ENCODE peak calls at places on chromosomes 4 and X, in seven cellular contexts. B is heart left ventricle, T is neural progenitor cell, R is IMR-90, H is adrenal gland, M is fibroblast of lung, E is left ventricle myocardium inferior. D is an unnamed sample.

GRCh38 chrX:115233497-115234219 is at the start of gene LRCH2:
- DNase-seq in B (peak; percentile 26), T (peak; percentile 86), R (peak; percentile 41), H (peak; percentile 54), M (peak; percentile 34), E (peak; percentile 20), D (peak; percentile 71)

GRCh38 chr4:929970-930625 is 2.0 kb downstream of the GAK start:
- DNase-seq in B (no peak), T (no peak), R (peak; percentile 71), H (no peak), M (no peak), E (no peak), D (no peak)

GRCh38 chr4:173403051-173403450 is 4.1 kb upstream of the SCRG1 start:
- DNase-seq in B (no peak), T (no peak), R (peak; percentile 39), H (no peak), M (peak; percentile 27), E (no peak), D (no peak)

GRCh38 chrX:13761606-13762005 is 27.1 kb downstream of the OFD1 start:
- DNase-seq in B (no peak), T (no peak), R (peak; percentile 46), H (no peak), M (no peak), E (no peak), D (no peak)

GRCh38 chr4:150219841-150220240 is 141.6 kb downstream of the DCLK2 start:
- DNase-seq in B (no peak), T (no peak), R (peak; percentile 59), H (no peak), M (peak; percentile 82), E (no peak), D (no peak)

GRCh38 chr4:129362685-129363274 is 266.8 kb downstream of the C4orf33 start:
- DNase-seq in B (peak; percentile 46), T (peak; percentile 85), R (peak; percentile 60), H (peak; percentile 59), M (peak; percentile 50), E (peak; percentile 16), D (peak; percentile 57)

GRCh38 chr4:113869743-113870375 is 108.3 kb upstream of the CAMK2D start:
- DNase-seq in B (no peak), T (no peak), R (peak; percentile 74), H (peak; percentile 7), M (peak; percentile 81), E (no peak), D (no peak)

GRCh38 chrX:147183161-147183560 is 368.6 kb upstream of the CXorf51A start:
- DNase-seq in B (no peak), T (no peak), R (no peak), H (no peak), M (no peak), E (no peak), D (no peak)

GRCh38 chr4:103150677-103151076 is 47.5 kb downstream of the CENPE start:
- DNase-seq in B (no peak), T (no peak), R (peak; percentile 24), H (no peak), M (peak; percentile 57), E (no peak), D (no peak)

GRCh38 chr4:115763051-115763450 is 649.6 kb upstream of the NDST4 start:
- DNase-seq in B (no peak), T (no peak), R (no peak), H (no peak), M (no peak), E (no peak), D (no peak)

GRCh38 chrX:133674726-133675470 is 259.6 kb upstream of the GPC4 start:
- DNase-seq in B (no peak), T (no peak), R (no peak), H (no peak), M (no peak), E (no peak), D (no peak)

GRCh38 chr4:160969914-160970313 is 1193.9 kb downstream of the FSTL5 start:
- DNase-seq in B (no peak), T (no peak), R (no peak), H (no peak), M (no peak), E (no peak), D (no peak)

GRCh38 chr4:175412744-175413143 is 399.3 kb downstream of the GPM6A start:
- DNase-seq in B (no peak), T (no peak), R (peak; percentile 63), H (no peak), M (peak; percentile 93), E (no peak), D (no peak)

GRCh38 chr4:152094851-152095700 is 334.3 kb upstream of the GATB start:
- DNase-seq in B (no peak), T (no peak), R (peak; percentile 67), H (no peak), M (peak; percentile 79), E (no peak), D (no peak)

GRCh38 chr4:48796191-48796926 is 16.3 kb upstream of the FRYL start:
- DNase-seq in B (no peak), T (no peak), R (no peak), H (no peak), M (no peak), E (no peak), D (no peak)

GRCh38 chrX:103063918-103064434 is at the start of gene BEX1:
- DNase-seq in B (peak; percentile 28), T (peak; percentile 73), R (no peak), H (peak; percentile 61), M (peak; percentile 52), E (no peak), D (peak; percentile 83)

GRCh38 chrX:69128573-69128972 is 36.7 kb downstream of the PJA1 start:
- DNase-seq in B (peak; percentile 21), T (peak; percentile 60), R (no peak), H (no peak), M (peak; percentile 40), E (no peak), D (no peak)

GRCh38 chr4:29276150-29276549 is 1444.0 kb upstream of the PCDH7 start:
- DNase-seq in B (no peak), T (no peak), R (no peak), H (no peak), M (no peak), E (no peak), D (no peak)

GRCh38 chrX:94058728-94059382 is 384.8 kb downstream of the FAM133A start:
- DNase-seq in B (no peak), T (peak; percentile 64), R (no peak), H (peak; percentile 27), M (no peak), E (no peak), D (no peak)

GRCh38 chr4:53436251-53436650 is 58.8 kb downstream of the FIP1L1 start:
- DNase-seq in B (no peak), T (no peak), R (no peak), H (no peak), M (no peak), E (no peak), D (no peak)

GRCh38 chrX:24149346-24150050 is at the start of gene ZFX:
- DNase-seq in B (peak; percentile 69), T (peak; percentile 78), R (peak; percentile 63), H (peak; percentile 71), M (peak; percentile 76), E (peak; percentile 70), D (peak; percentile 73)

GRCh38 chr4:81715335-81715734 is 243.6 kb upstream of the RASGEF1B start:
- DNase-seq in B (no peak), T (peak; percentile 74), R (no peak), H (no peak), M (no peak), E (no peak), D (no peak)

GRCh38 chr4:175807596-175807995 is 4.5 kb downstream of the GPM6A start:
- DNase-seq in B (no peak), T (no peak), R (no peak), H (no peak), M (no peak), E (no peak), D (no peak)

GRCh38 chr4:55122235-55122634 is 3.2 kb downstream of the KDR start:
- DNase-seq in B (no peak), T (no peak), R (no peak), H (no peak), M (no peak), E (no peak), D (no peak)

GRCh38 chr4:163233321-163233720 is 66.6 kb upstream of the NAF1 start:
- DNase-seq in B (no peak), T (no peak), R (no peak), H (no peak), M (no peak), E (no peak), D (no peak)

DNA sequence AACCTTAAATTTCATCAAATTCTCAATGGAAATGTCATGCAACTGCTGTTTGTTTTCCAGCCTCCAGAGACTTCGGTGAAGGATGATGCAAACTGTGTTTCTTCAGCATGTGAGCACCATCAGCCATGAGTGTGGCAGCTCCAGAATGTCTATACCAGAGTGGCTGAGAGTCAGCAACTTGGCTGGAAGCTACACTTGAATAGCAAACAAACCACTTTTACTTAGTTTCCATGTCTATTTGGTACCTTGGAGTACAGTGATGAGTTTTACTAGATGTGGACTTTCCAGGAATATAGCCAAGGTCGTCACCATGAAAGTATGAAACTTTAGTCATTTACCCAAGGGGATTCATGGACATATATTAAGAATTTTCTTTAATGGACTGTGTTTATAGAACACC is 4.3 kb upstream of the IL21 start:
- DNase-seq in B (no peak), T (no peak), R (peak; percentile 30), H (no peak), M (peak; percentile 6), E (no peak), D (no peak)
- TF ChIP-seq CTCF in B (no peak), T (no peak), R (no peak), H (no peak), M (no peak), E (no peak), D (no peak)

GRCh38 chr4:3516061-3516835 is 16.0 kb downstream of the LRPAP1 start:
- DNase-seq in B (no peak), T (no peak), R (no peak), H (no peak), M (no peak), E (peak; percentile 7), D (no peak)
- H3K36me3 ChIP-seq in B (peaks cover 18% of the 10 kb centered on the region), T (no peaks in the 10 kb centered on the region), R (peaks cover 69% of the 10 kb centered on the region), H (no peaks in the 10 kb centered on the region), M (peaks cover 36% of the 10 kb centered on the region), E (peaks cover 95% of the 10 kb centered on the region), D (peaks cover 93% of the 10 kb centered on the region)

GRCh38 chr4:147596976-147597375 is 20.2 kb upstream of the TMEM184C start:
- DNase-seq in B (no peak), T (no peak), R (peak; percentile 93), H (no peak), M (peak; percentile 90), E (no peak), D (no peak)

GRCh38 chr4:147594107-147594506 is 23.1 kb upstream of the TMEM184C start:
- DNase-seq in B (no peak), T (no peak), R (no peak), H (no peak), M (no peak), E (no peak), D (no peak)

GRCh38 chr4:147597561-147597960 is 19.6 kb upstream of the TMEM184C start:
- DNase-seq in B (no peak), T (no peak), R (no peak), H (no peak), M (no peak), E (no peak), D (no peak)

GRCh38 chr4:147599206-147599605 is 18.0 kb upstream of the TMEM184C start:
- DNase-seq in B (no peak), T (no peak), R (no peak), H (no peak), M (no peak), E (no peak), D (no peak)

GRCh38 chr4:147596377-147596776 is 20.8 kb upstream of the TMEM184C start:
- DNase-seq in B (no peak), T (no peak), R (peak; percentile 31), H (no peak), M (no peak), E (no peak), D (no peak)
- TF ChIP-seq CTCF in B (no peak), T (no peak), R (peak; percentile 30), H (no peak), M (peak; percentile 14), E (no peak), D (no peak)

GRCh38 chr4:4427886-4428285 is 41.0 kb downstream of the NSG1 start:
- DNase-seq in B (peak; percentile 4), T (no peak), R (no peak), H (peak; percentile 39), M (peak; percentile 3), E (no peak), D (no peak)
- H3K36me3 ChIP-seq in B (peaks cover 4% of the 10 kb centered on the region), T (no peaks in the 10 kb centered on the region), R (peaks cover 20% of the 10 kb centered on the region), H (no peaks in the 10 kb centered on the region), M (peaks cover 7% of the 10 kb centered on the region), E (peaks cover 35% of the 10 kb centered on the region), D (peaks cover 8% of the 10 kb centered on the region)

D was measured in WERI-Rb-1.